ENCODE peak calls at places on chromosomes 2 and 18, in nine cellular contexts. S, Q, E, V, K, B, P, J and R are unnamed samples. For H3K4me1, the result is how much of the 10 kb centered on the place peaks cover.

GRCh38 chr2:210072922-210073509 is 70.6 kb downstream of the RPE start:
- DNase-seq in S (no peak), Q (peak), E (peak), V (no peak), K (peak), B (no peak), P (peak), J (no peak), R (peak)

GRCh38 chr2:188645982-188646381 is 328.2 kb upstream of the COL3A1 start:
- DNase-seq in S (no peak), Q (peak), E (no peak), V (no peak), K (no peak), B (no peak), P (no peak), J (no peak), R (no peak)

GRCh38 chr2:20071397-20072383 is 20.3 kb upstream of the LAPTM4A start:
- DNase-seq in S (no peak), Q (peak), E (peak), V (peak), K (peak), B (no peak), P (no peak), J (no peak), R (peak)

GRCh38 chr2:105344704-105345345 is 7.5 kb downstream of the C2orf49 start:
- DNase-seq in S (no peak), Q (peak), E (peak), V (no peak), K (peak), B (no peak), P (no peak), J (no peak), R (no peak)

GRCh38 chr2:158781562-158781961 is 13.6 kb upstream of the DAPL1 start:
- DNase-seq in S (no peak), Q (peak), E (no peak), V (no peak), K (no peak), B (no peak), P (no peak), J (no peak), R (peak)

GRCh38 chr2:122022531-122022930 is 267.1 kb downstream of the TSN start:
- DNase-seq in S (no peak), Q (no peak), E (no peak), V (no peak), K (no peak), B (no peak), P (no peak), J (no peak), R (no peak)

GRCh38 chr2:196431957-196432356 is 207.6 kb upstream of the CCDC150 start:
- DNase-seq in S (no peak), Q (peak), E (peak), V (no peak), K (peak), B (no peak), P (no peak), J (no peak), R (no peak)

GRCh38 chr18:10460414-10461018 is 6.1 kb downstream of the APCDD1 start:
- DNase-seq in S (no peak), Q (no peak), E (no peak), V (no peak), K (no peak), B (no peak), P (no peak), J (no peak), R (no peak)

GRCh38 chr2:141513853-141514252 is 617.0 kb downstream of the LRP1B start:
- DNase-seq in S (no peak), Q (no peak), E (no peak), V (no peak), K (no peak), B (no peak), P (no peak), J (no peak), R (no peak)

GRCh38 chr2:16933355-16933754 is 267.7 kb upstream of the CYRIA start:
- DNase-seq in S (no peak), Q (no peak), E (no peak), V (no peak), K (no peak), B (no peak), P (no peak), J (no peak), R (no peak)

GRCh38 chr2:98009887-98010760 is 14.4 kb upstream of the TMEM131 start:
- DNase-seq in S (no peak), Q (no peak), E (no peak), V (no peak), K (no peak), B (no peak), P (no peak), J (no peak), R (no peak)

GRCh38 chr2:109275120-109276040 is 146.4 kb downstream of the SH3RF3 start:
- DNase-seq in S (no peak), Q (no peak), E (no peak), V (no peak), K (no peak), B (peak), P (no peak), J (no peak), R (no peak)

DNA sequence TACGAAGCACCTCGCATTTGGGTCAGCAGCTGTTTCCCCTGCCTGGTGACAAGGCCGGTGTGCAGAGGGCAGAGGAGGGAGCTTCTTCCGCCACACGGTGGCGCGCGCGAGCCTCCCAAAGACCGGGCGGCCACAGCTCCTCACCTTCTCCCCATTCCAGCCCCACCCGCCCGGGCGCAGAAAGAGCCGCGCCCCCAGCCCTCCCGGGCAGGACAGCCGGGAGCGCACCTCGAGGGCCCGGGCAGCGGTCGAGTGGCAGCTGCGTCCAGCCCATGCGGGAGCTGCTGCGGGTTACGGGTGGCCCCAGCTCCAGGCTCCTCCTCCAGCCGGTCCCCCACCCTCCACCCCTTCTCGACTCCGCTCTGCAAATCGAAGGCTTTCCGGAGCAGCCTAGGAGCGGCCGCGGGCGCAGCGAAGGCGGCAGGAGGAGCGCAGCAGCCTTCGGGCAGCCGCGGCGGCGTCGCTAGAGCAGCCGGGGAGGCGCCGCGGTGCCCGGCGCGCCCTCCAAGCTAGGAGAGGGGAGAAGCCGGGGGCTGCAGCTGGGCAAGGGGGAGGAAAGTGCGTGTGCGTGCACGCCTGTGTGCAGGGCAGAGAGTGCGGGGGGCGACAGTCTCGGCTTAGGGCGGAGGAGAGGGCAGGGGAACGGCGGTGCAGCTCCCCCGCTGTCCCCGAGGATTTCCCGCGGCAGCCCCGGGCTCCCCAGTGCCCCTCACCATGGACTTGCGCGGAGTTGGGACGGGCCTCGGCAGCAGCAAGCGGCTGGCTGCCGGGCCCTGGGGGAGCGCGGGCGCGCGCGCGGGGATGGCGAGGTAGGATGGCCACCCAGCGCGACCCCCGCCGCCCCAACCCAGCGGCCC is at the start of gene CCDC85A:
- DNase-seq in S (peak), Q (peak), E (peak), V (peak), K (peak), B (peak), P (peak), J (peak), R (peak)
- TF ChIP-seq CTCF in S (peak), Q (peak), E (peak), V (peak), K (peak), B (peak), P (peak), J (peak), R (peak)

DNA sequence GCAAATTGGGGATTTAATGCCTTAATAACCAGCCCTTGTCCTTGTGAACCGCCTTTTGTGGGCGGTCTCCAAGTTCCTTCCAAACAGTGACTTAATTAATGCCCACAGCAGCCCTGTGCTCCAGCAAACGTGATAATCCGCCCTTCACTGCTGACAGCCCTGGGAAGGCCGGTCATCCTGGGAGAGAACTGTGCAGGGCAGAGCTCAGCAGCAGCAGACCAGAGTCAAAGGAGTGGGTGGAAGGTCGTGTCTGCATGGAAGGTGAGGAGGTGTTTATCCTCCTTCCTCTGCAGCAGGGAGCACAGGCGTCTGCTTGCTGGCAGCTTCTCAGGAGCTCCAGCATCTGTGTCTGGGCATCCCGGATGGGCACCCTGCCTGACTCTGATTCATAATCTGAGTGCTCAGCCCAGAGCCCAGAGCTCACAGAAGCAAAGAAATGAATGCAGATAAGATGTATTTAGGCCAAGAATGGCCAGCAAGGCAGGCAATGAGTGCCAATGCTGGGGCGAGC is 270.0 kb upstream of the PXDN start:
- DNase-seq in S (no peak), Q (no peak), E (no peak), V (no peak), K (no peak), B (no peak), P (no peak), J (no peak), R (no peak)
- H3K4me1 ChIP-seq in S (under half), Q (under half), E (under half), V (under half), K (under half), B (under half), P (under half), J (under half), R (under half)

DNA sequence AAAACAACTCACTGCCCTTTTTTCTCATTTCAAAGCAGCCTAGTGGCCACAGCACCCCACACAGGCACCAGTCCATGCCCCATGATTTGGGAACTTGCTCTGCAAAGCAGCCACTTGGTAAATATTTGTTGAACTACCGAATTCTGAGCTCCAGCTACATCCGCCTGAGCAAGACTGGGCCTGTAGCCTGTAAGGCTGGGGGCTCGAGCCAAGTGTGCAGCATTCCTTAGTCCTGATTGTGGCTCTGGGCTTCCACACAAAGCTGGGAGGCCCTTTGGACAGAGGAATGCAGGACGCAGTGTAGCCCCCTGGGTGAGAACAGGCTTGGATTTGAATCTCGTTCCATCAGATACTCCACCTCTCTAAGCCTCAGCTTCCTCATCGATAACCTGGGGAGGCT is 88.4 kb downstream of the ACTR2 start:
- DNase-seq in S (peak), Q (peak), E (no peak), V (peak), K (peak), B (no peak), P (no peak), J (no peak), R (peak)
- TF ChIP-seq CTCF in S (no peak), Q (no peak), E (no peak), V (no peak), K (no peak), B (no peak), P (no peak), J (no peak), R (no peak)

DNA sequence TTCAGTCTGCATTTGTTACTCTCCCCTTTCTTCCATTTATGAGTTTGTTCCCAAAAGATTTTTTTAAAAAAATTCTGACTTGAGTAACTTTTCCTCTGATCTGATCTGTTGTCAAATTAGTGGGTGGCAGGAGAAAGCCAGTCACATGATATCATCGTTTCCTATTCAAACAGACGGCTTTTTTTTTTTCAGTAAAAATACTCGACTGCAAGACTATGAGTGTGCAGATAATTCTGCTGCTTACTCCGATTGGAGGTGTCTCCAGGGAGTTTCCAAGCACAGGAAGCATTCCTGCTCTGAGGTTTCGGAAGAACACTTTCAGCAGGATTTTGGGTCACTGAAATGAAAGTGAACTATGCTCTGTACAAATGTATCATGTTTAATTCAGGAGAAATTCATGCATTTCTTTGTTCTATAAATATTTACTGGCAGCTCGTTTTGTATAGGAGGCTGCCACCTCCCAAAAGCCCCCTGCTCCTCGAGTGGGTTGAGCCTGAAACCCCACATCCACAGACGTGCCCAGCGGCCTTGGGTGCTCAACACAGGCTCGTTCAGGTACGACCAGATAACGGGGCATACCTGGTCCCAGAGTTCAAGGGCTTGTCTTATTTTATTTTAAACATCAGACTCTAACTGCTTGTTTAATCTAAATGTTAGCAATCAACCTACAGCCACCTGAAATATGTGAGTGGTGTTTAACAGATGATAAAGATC is 126.9 kb upstream of the ZNF516 start:
- DNase-seq in S (no peak), Q (peak), E (no peak), V (no peak), K (no peak), B (no peak), P (no peak), J (no peak), R (peak)
- H3K4me1 ChIP-seq in S (under half), Q (under half), E (under half), V (under half), K (under half), B (under half), P (under half), J (under half), R (under half)

GRCh38 chr2:69764286-69765058 is 22.5 kb downstream of the ANXA4 start:
- DNase-seq in S (no peak), Q (peak), E (no peak), V (no peak), K (no peak), B (no peak), P (no peak), J (no peak), R (no peak)

GRCh38 chr2:69766014-69766413 is 24.1 kb downstream of the ANXA4 start:
- DNase-seq in S (no peak), Q (no peak), E (no peak), V (no peak), K (peak), B (no peak), P (no peak), J (no peak), R (no peak)

GRCh38 chr2:69768217-69768616 is 26.3 kb downstream of the ANXA4 start:
- DNase-seq in S (no peak), Q (no peak), E (no peak), V (no peak), K (peak), B (no peak), P (no peak), J (no peak), R (no peak)

GRCh38 chr2:69768789-69769188 is 26.9 kb downstream of the ANXA4 start:
- DNase-seq in S (no peak), Q (no peak), E (no peak), V (no peak), K (no peak), B (no peak), P (no peak), J (no peak), R (no peak)

GRCh38 chr2:69767034-69767433 is 25.1 kb downstream of the ANXA4 start:
- DNase-seq in S (no peak), Q (peak), E (no peak), V (no peak), K (no peak), B (no peak), P (no peak), J (no peak), R (no peak)
- TF ChIP-seq CTCF in S (no peak), Q (peak), E (no peak), V (no peak), K (no peak), B (peak), P (no peak), J (no peak), R (peak)

DNA sequence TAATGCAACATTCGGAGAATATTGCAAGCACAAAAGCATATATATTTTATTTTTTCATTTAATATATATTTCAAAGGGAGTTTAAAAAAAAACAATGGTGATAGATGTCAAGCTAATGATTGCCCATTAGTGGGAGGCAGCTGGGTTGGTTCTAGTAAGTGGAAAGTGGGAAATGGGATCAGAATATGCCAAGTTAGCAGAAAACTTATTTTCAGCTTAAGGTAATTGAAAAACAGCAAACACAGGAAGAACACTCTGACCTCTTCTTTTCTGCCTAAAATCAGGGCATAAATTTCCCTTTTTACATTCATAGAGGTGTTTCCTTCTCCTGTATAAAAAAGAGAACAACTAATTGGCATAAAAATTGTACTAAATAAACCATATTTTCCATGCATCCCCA is 535.3 kb upstream of the SYT4 start:
- DNase-seq in S (no peak), Q (no peak), E (no peak), V (no peak), K (no peak), B (no peak), P (no peak), J (no peak), R (no peak)
- H3K4me1 ChIP-seq in S (under half), Q (under half), E (under half), V (under half), K (under half), B (under half), P (under half), J (under half), R (under half)